ENCODE peak calls at places on chromosomes 3 and 15, in four cellular contexts. One of them, this sample, is unnamed.

GRCh38 chr3:49157289-49157688 is 8.8 kb downstream of the CCDC71 start:
- DNase-seq in K562: no peak
- DNase-seq in HepG2: no peak
- DNase-seq in GM12878: no peak
- DNase-seq in this sample: no peak

GRCh38 chr15:91100561-91101355 is 701 bp downstream of the SV2B start:
- DNase-seq in K562: no peak
- DNase-seq in HepG2: no peak
- DNase-seq in GM12878: no peak
- DNase-seq in this sample: no peak

GRCh38 chr3:179348325-179349013 is 960 bp downstream of the MFN1 start:
- DNase-seq in K562: peak; percentile 16
- DNase-seq in HepG2: peak; percentile 7
- DNase-seq in GM12878: peak; percentile 80
- DNase-seq in this sample: no peak

GRCh38 chr3:194574639-194575483 is 58.4 kb downstream of the TMEM44 start:
- DNase-seq in K562: peak; percentile 28
- DNase-seq in HepG2: no peak
- DNase-seq in GM12878: no peak
- DNase-seq in this sample: no peak

GRCh38 chr3:98982336-98982735 is 80.8 kb upstream of the DCBLD2 start:
- DNase-seq in K562: no peak
- DNase-seq in HepG2: no peak
- DNase-seq in GM12878: no peak
- DNase-seq in this sample: no peak

GRCh38 chr15:66043264-66043663 is 174.0 kb downstream of the RAB11A start:
- DNase-seq in K562: no peak
- DNase-seq in HepG2: peak; percentile 65
- DNase-seq in GM12878: no peak
- DNase-seq in this sample: no peak

GRCh38 chr3:34843479-34843870 is 795.9 kb upstream of the ARPP21 start:
- DNase-seq in K562: no peak
- DNase-seq in HepG2: no peak
- DNase-seq in GM12878: no peak
- DNase-seq in this sample: no peak

GRCh38 chr3:4589475-4590111 is 96.4 kb downstream of the ITPR1 start:
- DNase-seq in K562: no peak
- DNase-seq in HepG2: no peak
- DNase-seq in GM12878: no peak
- DNase-seq in this sample: no peak

GRCh38 chr3:170226426-170226960 is 4.3 kb downstream of the PRKCI start:
- DNase-seq in K562: no peak
- DNase-seq in HepG2: no peak
- DNase-seq in GM12878: no peak
- DNase-seq in this sample: no peak

GRCh38 chr3:102141913-102142210 is 292.5 kb downstream of the NFKBIZ start:
- DNase-seq in K562: no peak
- DNase-seq in HepG2: no peak
- DNase-seq in GM12878: no peak
- DNase-seq in this sample: no peak

GRCh38 chr3:110479676-110480075 is 591.9 kb upstream of the NECTIN3 start:
- DNase-seq in K562: no peak
- DNase-seq in HepG2: no peak
- DNase-seq in GM12878: no peak
- DNase-seq in this sample: no peak

GRCh38 chr3:143190101-143190500 is 70.5 kb downstream of the CHST2 start:
- DNase-seq in K562: no peak
- DNase-seq in HepG2: no peak
- DNase-seq in GM12878: no peak
- DNase-seq in this sample: no peak

GRCh38 chr15:31405200-31405929 is 78.7 kb downstream of the KLF13 start:
- DNase-seq in K562: no peak
- DNase-seq in HepG2: peak; percentile 72
- DNase-seq in GM12878: no peak
- DNase-seq in this sample: no peak

GRCh38 chr3:161177996-161178395 is 43.1 kb upstream of the NMD3 start:
- DNase-seq in K562: no peak
- DNase-seq in HepG2: no peak
- DNase-seq in GM12878: no peak
- DNase-seq in this sample: no peak

GRCh38 chr15:45030743-45031142 is 7.7 kb downstream of the SORD start:
- DNase-seq in K562: no peak
- DNase-seq in HepG2: no peak
- DNase-seq in GM12878: no peak
- DNase-seq in this sample: no peak

DNA sequence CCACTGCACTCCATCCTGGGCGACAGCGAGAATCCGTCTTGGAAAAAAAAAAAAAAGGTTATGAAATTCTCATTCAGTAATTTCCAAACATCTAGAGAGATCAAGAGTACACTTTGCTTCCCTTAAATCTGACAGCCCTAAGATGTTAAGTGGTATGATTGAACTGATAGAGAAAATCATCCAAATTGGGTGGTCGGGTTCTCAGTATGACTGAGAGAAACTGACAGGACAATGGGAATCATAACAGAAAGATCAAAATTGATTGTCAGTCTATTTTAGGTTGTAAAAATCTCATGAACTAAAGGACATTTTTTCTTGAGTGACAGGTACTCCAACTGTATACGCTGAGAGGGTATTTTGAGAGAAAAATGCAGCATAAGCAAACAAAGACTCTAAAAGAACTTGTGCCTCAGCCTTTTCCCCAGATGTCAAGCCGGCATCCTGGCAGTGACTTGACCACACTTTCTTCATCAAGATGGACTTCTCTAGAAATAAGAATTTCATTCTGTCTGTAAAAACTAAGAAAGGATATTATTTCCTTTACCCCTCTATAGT is 65.8 kb downstream of the MYO5A start:
- DNase-seq in K562: no peak
- DNase-seq in HepG2: no peak
- DNase-seq in GM12878: no peak
- DNase-seq in this sample: no peak
- TF ChIP-seq FOXK2 in K562: no peak
- TF ChIP-seq FOXK2 in HepG2: no peak
- TF ChIP-seq FOXK2 in GM12878: no peak
- TF ChIP-seq FOXK2 in this sample: no peak

GRCh38 chr15:39381517-39381916 is 199.4 kb upstream of the THBS1 start:
- DNase-seq in K562: no peak
- DNase-seq in HepG2: no peak
- DNase-seq in GM12878: peak; percentile 7
- DNase-seq in this sample: no peak

DNA sequence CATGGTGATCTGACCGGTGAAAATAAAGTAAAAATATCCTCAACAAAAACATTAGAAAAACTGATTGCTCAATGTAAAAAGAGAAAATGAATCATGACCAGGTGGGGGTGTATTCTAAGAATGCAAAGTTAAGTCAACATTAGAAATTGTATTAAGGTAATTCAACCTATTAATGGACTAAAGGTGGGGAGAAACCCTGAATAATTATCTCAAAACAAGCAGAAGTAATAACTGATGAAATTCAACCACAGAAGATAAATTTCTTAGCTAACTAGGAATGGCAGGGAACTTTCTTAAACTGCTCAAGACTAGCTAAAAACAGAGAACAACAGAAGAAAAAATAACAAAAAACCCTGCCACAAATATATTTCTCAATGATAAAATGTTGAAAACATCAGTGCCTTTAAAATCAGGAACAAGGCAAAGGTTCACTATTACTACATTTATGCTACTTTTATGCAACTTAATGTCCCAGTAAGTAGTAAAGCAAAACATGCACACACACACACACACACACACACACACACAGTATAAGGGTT is 204.4 kb upstream of the THBS1 start:
- DNase-seq in K562: no peak
- DNase-seq in HepG2: no peak
- DNase-seq in GM12878: no peak
- DNase-seq in this sample: no peak
- TF ChIP-seq FOXK2 in K562: no peak
- TF ChIP-seq FOXK2 in HepG2: no peak
- TF ChIP-seq FOXK2 in GM12878: no peak
- TF ChIP-seq FOXK2 in this sample: no peak

GRCh38 chr15:29410342-29410741 is 140.7 kb upstream of the NSMCE3 start:
- DNase-seq in K562: no peak
- DNase-seq in HepG2: no peak
- DNase-seq in GM12878: no peak
- DNase-seq in this sample: no peak

GRCh38 chr15:29401644-29402043 is 132.0 kb upstream of the NSMCE3 start:
- DNase-seq in K562: no peak
- DNase-seq in HepG2: no peak
- DNase-seq in GM12878: no peak
- DNase-seq in this sample: no peak

GRCh38 chr15:29409890-29410289 is 140.3 kb upstream of the NSMCE3 start:
- DNase-seq in K562: no peak
- DNase-seq in HepG2: no peak
- DNase-seq in GM12878: no peak
- DNase-seq in this sample: no peak

GRCh38 chr15:29403778-29404177 is 134.2 kb upstream of the NSMCE3 start:
- DNase-seq in K562: no peak
- DNase-seq in HepG2: peak; percentile 24
- DNase-seq in GM12878: no peak
- DNase-seq in this sample: no peak

GRCh38 chr15:29405564-29405963 is 135.9 kb upstream of the NSMCE3 start:
- DNase-seq in K562: no peak
- DNase-seq in HepG2: no peak
- DNase-seq in GM12878: no peak
- DNase-seq in this sample: no peak
- TF ChIP-seq FOXK2 in K562: no peak
- TF ChIP-seq FOXK2 in HepG2: no peak
- TF ChIP-seq FOXK2 in GM12878: no peak
- TF ChIP-seq FOXK2 in this sample: no peak

GRCh38 chr3:62246985-62247384 is 126.4 kb downstream of the FEZF2 start:
- DNase-seq in K562: no peak
- DNase-seq in HepG2: no peak
- DNase-seq in GM12878: no peak
- DNase-seq in this sample: no peak

GRCh38 chr3:62248831-62249776 is 124.2 kb downstream of the FEZF2 start:
- DNase-seq in K562: no peak
- DNase-seq in HepG2: no peak
- DNase-seq in GM12878: no peak
- DNase-seq in this sample: no peak

GRCh38 chr3:62249855-62250543 is 123.4 kb downstream of the FEZF2 start:
- DNase-seq in K562: no peak
- DNase-seq in HepG2: no peak
- DNase-seq in GM12878: no peak
- DNase-seq in this sample: no peak

GRCh38 chr3:62255758-62256157 is 117.6 kb downstream of the FEZF2 start:
- DNase-seq in K562: no peak
- DNase-seq in HepG2: no peak
- DNase-seq in GM12878: no peak
- DNase-seq in this sample: no peak

DNA sequence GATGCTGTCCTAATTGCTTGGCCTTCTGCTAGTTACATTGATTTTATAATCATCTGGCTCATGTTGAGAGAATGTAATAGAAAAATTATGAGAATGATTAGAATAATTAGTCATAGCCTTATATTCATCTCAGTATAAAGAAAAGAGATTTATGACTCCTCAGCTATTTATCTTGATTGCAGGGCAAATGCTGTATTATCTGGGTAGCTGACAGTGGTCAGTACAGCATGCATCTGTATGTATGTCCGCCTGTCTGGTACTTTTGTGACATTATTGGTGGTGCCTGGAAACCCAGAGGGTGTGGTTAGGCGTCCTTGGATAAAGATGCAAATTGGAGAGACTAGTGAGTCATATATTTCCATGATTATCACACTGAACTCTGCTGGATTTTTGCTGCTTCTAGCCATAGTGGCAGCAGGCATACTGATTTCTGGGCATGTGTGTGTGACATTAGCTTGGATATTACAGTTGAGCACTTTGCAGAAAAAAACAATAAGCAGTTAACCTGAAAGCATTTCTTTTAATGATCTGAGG is 120.7 kb downstream of the FEZF2 start:
- DNase-seq in K562: no peak
- DNase-seq in HepG2: no peak
- DNase-seq in GM12878: no peak
- DNase-seq in this sample: no peak
- TF ChIP-seq FOXK2 in K562: no peak
- TF ChIP-seq FOXK2 in HepG2: no peak
- TF ChIP-seq FOXK2 in GM12878: no peak
- TF ChIP-seq FOXK2 in this sample: no peak

DNA sequence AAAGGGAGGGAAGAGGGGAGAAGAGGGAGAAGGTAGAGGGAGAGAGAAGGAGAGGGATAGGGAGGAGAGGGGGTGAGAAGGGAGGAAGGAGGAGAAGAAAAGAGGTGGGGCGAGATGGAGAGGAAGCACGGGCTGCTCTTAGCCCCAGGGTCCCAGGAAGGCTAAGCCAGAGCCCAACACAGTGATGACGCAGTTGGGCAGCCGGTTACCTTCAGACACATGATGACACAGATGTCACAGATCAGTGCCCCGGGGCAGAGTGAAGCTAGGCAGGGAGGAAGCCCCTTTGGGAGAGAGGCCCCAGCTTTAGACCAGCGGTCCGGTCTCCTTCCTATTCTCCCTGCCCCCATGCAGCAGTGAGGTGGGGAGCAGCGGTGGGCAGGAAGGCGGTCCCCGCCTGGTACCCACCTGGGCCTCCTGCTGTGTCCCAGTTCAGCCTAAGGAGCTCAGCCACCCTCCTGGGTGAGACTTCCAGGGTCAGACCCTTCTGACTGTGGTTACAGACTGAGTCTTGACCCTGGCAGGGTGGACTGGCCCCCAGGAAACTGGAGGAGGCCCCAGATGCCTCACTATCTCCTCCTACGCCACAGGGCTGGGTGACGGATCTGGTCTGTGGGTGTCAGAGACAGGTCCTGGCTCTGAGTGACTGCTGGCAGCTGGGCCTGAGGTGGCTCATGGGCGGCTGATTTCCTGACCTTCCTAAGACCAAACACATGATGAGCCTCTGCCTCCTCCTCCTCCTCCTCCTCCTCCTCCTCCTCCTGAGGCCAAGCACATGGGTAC is 38.8 kb upstream of the LINGO1 start:
- DNase-seq in K562: no peak
- DNase-seq in HepG2: no peak
- DNase-seq in GM12878: no peak
- DNase-seq in this sample: no peak
- TF ChIP-seq FOXK2 in K562: no peak
- TF ChIP-seq FOXK2 in HepG2: no peak
- TF ChIP-seq FOXK2 in GM12878: no peak
- TF ChIP-seq FOXK2 in this sample: no peak

DNA sequence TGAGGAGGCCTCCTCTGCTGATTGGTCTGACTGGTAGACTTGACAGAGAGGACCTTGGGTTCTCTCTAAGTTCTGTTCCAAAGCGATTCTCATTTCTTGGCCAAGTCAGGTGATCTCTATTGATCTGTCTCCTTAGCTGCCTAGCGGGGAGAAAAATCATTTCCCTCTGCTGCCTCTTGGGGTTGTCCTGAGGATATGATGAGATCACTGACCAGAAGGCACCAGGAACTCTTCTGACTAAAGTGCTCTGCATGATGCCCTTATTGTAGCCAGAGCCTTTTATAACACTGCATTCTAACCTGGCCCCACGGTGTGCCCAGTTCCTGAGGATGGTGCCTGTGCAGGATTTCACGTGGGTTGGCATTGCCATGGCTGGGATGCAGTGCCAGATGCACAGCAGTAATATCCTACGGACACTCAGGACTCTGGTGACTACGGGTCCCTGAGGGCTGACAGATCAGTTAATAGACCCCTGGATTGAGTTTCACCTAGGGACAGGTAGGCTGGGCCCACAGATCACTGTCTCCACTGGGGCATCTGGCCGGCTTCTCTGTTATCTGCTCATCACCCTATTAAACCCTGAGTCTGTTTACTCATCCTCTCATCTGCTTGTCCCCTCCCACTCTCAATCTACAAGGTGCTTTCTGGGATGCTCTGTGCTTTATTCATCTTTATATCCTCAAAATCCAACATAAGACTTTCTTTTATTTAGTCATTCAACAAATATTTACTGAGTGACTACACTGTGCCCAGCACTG is 3.9 kb upstream of the HEG1 start:
- DNase-seq in K562: no peak
- DNase-seq in HepG2: no peak
- DNase-seq in GM12878: no peak
- DNase-seq in this sample: no peak
- TF ChIP-seq FOXK2 in K562: no peak
- TF ChIP-seq FOXK2 in HepG2: no peak
- TF ChIP-seq FOXK2 in GM12878: no peak
- TF ChIP-seq FOXK2 in this sample: no peak

This sample was measured in HEK293T.